ENCODE peak calls at places on chromosomes 11 and 22, in six cellular contexts. O is NCI-H2081, D is fibroblast of pulmonary artery, J is body of pancreas, N is ureter, F is head of caudate nucleus. W is an unnamed sample.
A peak's percentile ranks its signal among the peaks of the same experiment; 100 is the strongest.

GRCh38 chr11:128471138-128471661 is 116.2 kb downstream of the ETS1 start:
- DNase-seq in O (no peak), D (no peak), J (no peak), N (no peak), F (no peak), W (no peak)

GRCh38 chr11:76315182-76315853 is 65.6 kb downstream of the THAP12 start:
- DNase-seq in O (no peak), D (no peak), J (no peak), N (no peak), F (no peak), W (no peak)

GRCh38 chr22:43798492-43798891 is 13.6 kb downstream of the EFCAB6 start:
- DNase-seq in O (no peak), D (no peak), J (no peak), N (no peak), F (no peak), W (no peak)

GRCh38 chr11:117443269-117444186 is 115.9 kb downstream of the CEP164 start:
- DNase-seq in O (peak; percentile 54), D (peak; percentile 42), J (peak; percentile 45), N (peak; percentile 73), F (peak; percentile 85), W (peak; percentile 82)

GRCh38 chr11:122681731-122682130 is 26.2 kb downstream of the UBASH3B start:
- DNase-seq in O (no peak), D (no peak), J (no peak), N (no peak), F (peak; percentile 41), W (no peak)

GRCh38 chr22:40479126-40479800 is 108.9 kb downstream of the SGSM3 start:
- DNase-seq in O (no peak), D (no peak), J (no peak), N (no peak), F (no peak), W (no peak)

GRCh38 chr11:64829536-64830251 is 14.8 kb downstream of the CDC42BPG start:
- DNase-seq in O (no peak), D (no peak), J (no peak), N (no peak), F (no peak), W (no peak)

GRCh38 chr22:36185828-36186624 is 15.6 kb downstream of the APOL4 start:
- DNase-seq in O (no peak), D (no peak), J (no peak), N (no peak), F (no peak), W (no peak)

GRCh38 chr11:62374801-62375200 is 37.6 kb downstream of the ASRGL1 start:
- DNase-seq in O (no peak), D (no peak), J (no peak), N (no peak), F (no peak), W (no peak)

GRCh38 chr22:17862646-17863181 is 88.4 kb upstream of the BID start:
- DNase-seq in O (no peak), D (no peak), J (no peak), N (no peak), F (no peak), W (no peak)

GRCh38 chr11:10490398-10491232 is 35.6 kb downstream of the AMPD3 start:
- DNase-seq in O (no peak), D (peak; percentile 93), J (peak; percentile 52), N (peak; percentile 79), F (peak; percentile 92), W (peak; percentile 61)

GRCh38 chr11:8870461-8871282 is 40.3 kb upstream of the AKIP1 start:
- DNase-seq in O (peak; percentile 51), D (peak; percentile 77), J (peak; percentile 62), N (peak; percentile 74), F (peak; percentile 79), W (peak; percentile 82)